ENCODE peak calls at places on chromosomes 2 and 18, in eight cellular contexts. F is activated gamma-delta T cell treated with anti-CD3 and anti-CD28 coated beads, Interleukin-2, amount 50 U/mL, for 16 hours; I is fibroblast of the aortic adventitia; O is H7; R is HFF-Myc; T is kidney glomerular epithelial cell; Y is non-pigmented ciliary epithelial cell; G is AG04450. E is an unnamed sample.

GRCh38 chr18:43893001-43893637 is 615.8 kb upstream of the SYT4 start:
- DNase-seq in R (peak; percentile 95), O (no peak), G (peak; percentile 74), F (no peak), T (peak; percentile 100), Y (peak; percentile 88), I (peak; percentile 96), E (no peak)

GRCh38 chr2:11784310-11784709 is 37.9 kb downstream of the LPIN1 start:
- DNase-seq in G (no peak), I (no peak), T (no peak), Y (no peak), F (no peak), R (no peak), O (no peak), E (no peak)

GRCh38 chr2:54561795-54562592 is 105.9 kb downstream of the SPTBN1 start:
- DNase-seq in R (no peak), O (no peak), G (no peak), I (no peak), F (no peak), Y (no peak), T (no peak), E (no peak)

GRCh38 chr2:160910681-160911080 is 249.5 kb upstream of the TANK start:
- DNase-seq in G (peak; percentile 23), Y (peak; percentile 44), R (peak; percentile 85), T (peak; percentile 10), I (peak; percentile 91), O (no peak), F (no peak), E (no peak)

GRCh38 chr2:16136461-16137035 is 196.2 kb downstream of the MYCN start:
- DNase-seq in F (no peak), G (no peak), Y (no peak), T (no peak), O (no peak), I (no peak), R (no peak), E (no peak)

GRCh38 chr18:69518989-69519388 is 118.3 kb downstream of the DOK6 start:
- DNase-seq in O (no peak), Y (no peak), T (no peak), I (peak; percentile 32), G (no peak), R (no peak), F (no peak), E (no peak)

GRCh38 chr2:162579986-162580385 is 236.1 kb downstream of the GCA start:
- DNase-seq in G (no peak), F (no peak), Y (no peak), I (no peak), O (no peak), R (no peak), T (peak; percentile 40), E (no peak)

GRCh38 chr2:24818721-24819167 is 25.5 kb downstream of the CENPO start:
- DNase-seq in G (no peak), F (no peak), R (no peak), Y (peak; percentile 57), I (peak; percentile 48), T (no peak), O (no peak), E (no peak)

GRCh38 chr2:178914259-178914849 is 107.1 kb upstream of the TTN start:
- DNase-seq in I (peak; percentile 93), T (peak; percentile 82), R (peak; percentile 59), G (peak; percentile 66), Y (peak; percentile 55), F (peak; percentile 39), O (peak; percentile 48), E (peak; percentile 37)

GRCh38 chr2:42450136-42450535 is 43.6 kb downstream of the KCNG3 start:
- DNase-seq in R (no peak), I (no peak), Y (no peak), G (no peak), T (peak; percentile 50), O (no peak), F (no peak), E (no peak)

GRCh38 chr2:24721470-24721869 is 71.7 kb downstream of the PTRHD1 start:
- DNase-seq in R (peak; percentile 41), Y (peak; percentile 56), I (peak; percentile 94), F (no peak), T (peak; percentile 78), G (peak; percentile 71), O (no peak), E (no peak)

GRCh38 chr2:96870631-96871255 is 863 bp upstream of the SEMA4C start:
- DNase-seq in F (peak; percentile 55), O (no peak), I (peak; percentile 67), Y (no peak), T (no peak), R (no peak), G (no peak), E (peak; percentile 40)

GRCh38 chr2:52934354-52934898 is 833.2 kb upstream of the CHAC2 start:
- DNase-seq in F (no peak), T (peak; percentile 74), O (no peak), G (peak; percentile 53), R (no peak), Y (peak; percentile 42), I (peak; percentile 90), E (no peak)

GRCh38 chr2:142754182-142754581 is 123.3 kb upstream of the KYNU start:
- DNase-seq in I (no peak), Y (no peak), R (no peak), T (no peak), G (no peak), F (no peak), O (no peak), E (no peak)

GRCh38 chr2:10022041-10022421 is 21.3 kb upstream of the KLF11 start:
- DNase-seq in G (no peak), T (no peak), F (no peak), Y (no peak), R (no peak), O (peak; percentile 37), I (no peak), E (no peak)

GRCh38 chr2:206160124-206160806 is 570 bp downstream of the EEF1B2 start:
- DNase-seq in G (no peak), Y (no peak), T (no peak), R (no peak), I (peak; percentile 29), F (no peak), O (peak; percentile 80), E (no peak)

GRCh38 chr2:132936261-132936660 is 266.3 kb upstream of the LYPD1 start:
- DNase-seq in O (no peak), R (no peak), I (peak; percentile 51), Y (no peak), G (no peak), T (peak; percentile 7), F (no peak), E (no peak)

GRCh38 chr2:950627-950992 is at the start of gene SNTG2:
- DNase-seq in F (no peak), T (peak; percentile 19), R (no peak), G (no peak), Y (no peak), I (no peak), O (peak; percentile 97), E (no peak)

GRCh38 chr2:64905338-64906024 is 83.7 kb upstream of the SLC1A4 start:
- DNase-seq in Y (no peak), G (no peak), T (no peak), F (no peak), R (no peak), O (no peak), I (peak; percentile 2), E (no peak)

GRCh38 chr2:110861616-110862260 is 129.4 kb downstream of the ACOXL start:
- DNase-seq in I (no peak), O (no peak), Y (no peak), R (no peak), F (no peak), T (no peak), G (no peak), E (no peak)

GRCh38 chr2:9234680-9235387 is 28.2 kb downstream of the ASAP2 start:
- DNase-seq in O (no peak), T (peak; percentile 99), G (peak; percentile 68), Y (peak; percentile 93), F (no peak), R (peak; percentile 79), I (peak; percentile 91), E (no peak)